ENCODE peak calls at places on chromosomes 3 and 15, in ten cellular contexts. One of them, this sample, is unnamed.

GRCh38 chr3:101803152-101803782 is 24.3 kb downstream of the NXPE3 start:
- DNase-seq in fibroblast of lung: peak
- DNase-seq in Panc1: no peak
- DNase-seq in activated naive CD8-positive, alpha-beta T cell treated with anti-CD3 and anti-CD28 coated beads, Interleukin-2, amount 50 U/mL, for 24 hours: peak
- DNase-seq in NT2/D1: peak
- DNase-seq in germinal center: peak
- DNase-seq in lower lobe of right lung: no peak
- DNase-seq in IMR-90: peak
- DNase-seq in EL: peak
- DNase-seq in NCI-H345: peak
- DNase-seq in this sample: no peak

GRCh38 chr15:80246425-80246894 is 5.6 kb downstream of the CTXND1 start:
- DNase-seq in fibroblast of lung: no peak
- DNase-seq in Panc1: no peak
- DNase-seq in activated naive CD8-positive, alpha-beta T cell treated with anti-CD3 and anti-CD28 coated beads, Interleukin-2, amount 50 U/mL, for 24 hours: no peak
- DNase-seq in NT2/D1: no peak
- DNase-seq in germinal center: no peak
- DNase-seq in lower lobe of right lung: no peak
- DNase-seq in IMR-90: peak
- DNase-seq in EL: no peak
- DNase-seq in NCI-H345: no peak
- DNase-seq in this sample: no peak

GRCh38 chr3:188656196-188656982 is 502.4 kb downstream of the LPP start:
- DNase-seq in fibroblast of lung: peak
- DNase-seq in Panc1: no peak
- DNase-seq in activated naive CD8-positive, alpha-beta T cell treated with anti-CD3 and anti-CD28 coated beads, Interleukin-2, amount 50 U/mL, for 24 hours: no peak
- DNase-seq in NT2/D1: no peak
- DNase-seq in germinal center: no peak
- DNase-seq in lower lobe of right lung: no peak
- DNase-seq in IMR-90: peak
- DNase-seq in EL: peak
- DNase-seq in NCI-H345: no peak
- DNase-seq in this sample: no peak

GRCh38 chr15:57562220-57562769 is 29.4 kb upstream of the MYZAP start:
- DNase-seq in fibroblast of lung: no peak
- DNase-seq in Panc1: no peak
- DNase-seq in activated naive CD8-positive, alpha-beta T cell treated with anti-CD3 and anti-CD28 coated beads, Interleukin-2, amount 50 U/mL, for 24 hours: no peak
- DNase-seq in NT2/D1: no peak
- DNase-seq in germinal center: no peak
- DNase-seq in lower lobe of right lung: no peak
- DNase-seq in IMR-90: no peak
- DNase-seq in EL: no peak
- DNase-seq in NCI-H345: no peak
- DNase-seq in this sample: no peak

GRCh38 chr3:38124324-38125122 is 12.4 kb downstream of the ACAA1 start:
- DNase-seq in fibroblast of lung: no peak
- DNase-seq in Panc1: no peak
- DNase-seq in activated naive CD8-positive, alpha-beta T cell treated with anti-CD3 and anti-CD28 coated beads, Interleukin-2, amount 50 U/mL, for 24 hours: no peak
- DNase-seq in NT2/D1: no peak
- DNase-seq in germinal center: no peak
- DNase-seq in lower lobe of right lung: no peak
- DNase-seq in IMR-90: no peak
- DNase-seq in EL: no peak
- DNase-seq in NCI-H345: no peak
- DNase-seq in this sample: no peak

GRCh38 chr3:30625541-30626438 is 19.4 kb downstream of the TGFBR2 start:
- DNase-seq in fibroblast of lung: peak
- DNase-seq in Panc1: no peak
- DNase-seq in activated naive CD8-positive, alpha-beta T cell treated with anti-CD3 and anti-CD28 coated beads, Interleukin-2, amount 50 U/mL, for 24 hours: no peak
- DNase-seq in NT2/D1: no peak
- DNase-seq in germinal center: no peak
- DNase-seq in lower lobe of right lung: no peak
- DNase-seq in IMR-90: peak
- DNase-seq in EL: peak
- DNase-seq in NCI-H345: no peak
- DNase-seq in this sample: no peak

GRCh38 chr3:134802428-134803050 is 7.5 kb downstream of the EPHB1 start:
- DNase-seq in fibroblast of lung: no peak
- DNase-seq in Panc1: no peak
- DNase-seq in activated naive CD8-positive, alpha-beta T cell treated with anti-CD3 and anti-CD28 coated beads, Interleukin-2, amount 50 U/mL, for 24 hours: no peak
- DNase-seq in NT2/D1: no peak
- DNase-seq in germinal center: no peak
- DNase-seq in lower lobe of right lung: no peak
- DNase-seq in IMR-90: no peak
- DNase-seq in EL: no peak
- DNase-seq in NCI-H345: no peak
- DNase-seq in this sample: no peak

GRCh38 chr3:143850877-143851276 is 2.6 kb upstream of the SLC9A9 start:
- DNase-seq in fibroblast of lung: peak
- DNase-seq in Panc1: no peak
- DNase-seq in activated naive CD8-positive, alpha-beta T cell treated with anti-CD3 and anti-CD28 coated beads, Interleukin-2, amount 50 U/mL, for 24 hours: no peak
- DNase-seq in NT2/D1: no peak
- DNase-seq in germinal center: no peak
- DNase-seq in lower lobe of right lung: no peak
- DNase-seq in IMR-90: no peak
- DNase-seq in EL: no peak
- DNase-seq in NCI-H345: no peak
- DNase-seq in this sample: no peak

GRCh38 chr3:157618075-157618760 is 115.0 kb upstream of the VEPH1 start:
- DNase-seq in fibroblast of lung: peak
- DNase-seq in Panc1: peak
- DNase-seq in activated naive CD8-positive, alpha-beta T cell treated with anti-CD3 and anti-CD28 coated beads, Interleukin-2, amount 50 U/mL, for 24 hours: no peak
- DNase-seq in NT2/D1: peak
- DNase-seq in germinal center: peak
- DNase-seq in lower lobe of right lung: no peak
- DNase-seq in IMR-90: peak
- DNase-seq in EL: peak
- DNase-seq in NCI-H345: peak
- DNase-seq in this sample: peak

GRCh38 chr3:141605883-141606282 is 119.1 kb downstream of the RASA2 start:
- DNase-seq in fibroblast of lung: no peak
- DNase-seq in Panc1: no peak
- DNase-seq in activated naive CD8-positive, alpha-beta T cell treated with anti-CD3 and anti-CD28 coated beads, Interleukin-2, amount 50 U/mL, for 24 hours: no peak
- DNase-seq in NT2/D1: no peak
- DNase-seq in germinal center: no peak
- DNase-seq in lower lobe of right lung: no peak
- DNase-seq in IMR-90: peak
- DNase-seq in EL: no peak
- DNase-seq in NCI-H345: no peak
- DNase-seq in this sample: no peak

GRCh38 chr3:124133366-124133940 is 141.5 kb upstream of the ROPN1 start:
- DNase-seq in fibroblast of lung: no peak
- DNase-seq in Panc1: no peak
- DNase-seq in activated naive CD8-positive, alpha-beta T cell treated with anti-CD3 and anti-CD28 coated beads, Interleukin-2, amount 50 U/mL, for 24 hours: no peak
- DNase-seq in NT2/D1: no peak
- DNase-seq in germinal center: no peak
- DNase-seq in lower lobe of right lung: no peak
- DNase-seq in IMR-90: no peak
- DNase-seq in EL: no peak
- DNase-seq in NCI-H345: no peak
- DNase-seq in this sample: no peak

GRCh38 chr15:70856884-70857546 is 3.1 kb upstream of the LARP6 start:
- DNase-seq in fibroblast of lung: peak
- DNase-seq in Panc1: peak
- DNase-seq in activated naive CD8-positive, alpha-beta T cell treated with anti-CD3 and anti-CD28 coated beads, Interleukin-2, amount 50 U/mL, for 24 hours: no peak
- DNase-seq in NT2/D1: no peak
- DNase-seq in germinal center: no peak
- DNase-seq in lower lobe of right lung: no peak
- DNase-seq in IMR-90: peak
- DNase-seq in EL: peak
- DNase-seq in NCI-H345: no peak
- DNase-seq in this sample: no peak

GRCh38 chr15:80778964-80779657 is at the start of gene CEMIP:
- DNase-seq in fibroblast of lung: peak
- DNase-seq in Panc1: no peak
- DNase-seq in activated naive CD8-positive, alpha-beta T cell treated with anti-CD3 and anti-CD28 coated beads, Interleukin-2, amount 50 U/mL, for 24 hours: peak
- DNase-seq in NT2/D1: peak
- DNase-seq in germinal center: peak
- DNase-seq in lower lobe of right lung: peak
- DNase-seq in IMR-90: peak
- DNase-seq in EL: peak
- DNase-seq in NCI-H345: peak
- DNase-seq in this sample: no peak

GRCh38 chr3:152717252-152717651 is 117.7 kb upstream of the P2RY1 start:
- DNase-seq in fibroblast of lung: no peak
- DNase-seq in Panc1: no peak
- DNase-seq in activated naive CD8-positive, alpha-beta T cell treated with anti-CD3 and anti-CD28 coated beads, Interleukin-2, amount 50 U/mL, for 24 hours: no peak
- DNase-seq in NT2/D1: no peak
- DNase-seq in germinal center: no peak
- DNase-seq in lower lobe of right lung: no peak
- DNase-seq in IMR-90: no peak
- DNase-seq in EL: no peak
- DNase-seq in NCI-H345: no peak
- DNase-seq in this sample: no peak

GRCh38 chr3:158911586-158911985 is 109.7 kb downstream of the MFSD1 start:
- DNase-seq in fibroblast of lung: no peak
- DNase-seq in Panc1: no peak
- DNase-seq in activated naive CD8-positive, alpha-beta T cell treated with anti-CD3 and anti-CD28 coated beads, Interleukin-2, amount 50 U/mL, for 24 hours: no peak
- DNase-seq in NT2/D1: no peak
- DNase-seq in germinal center: no peak
- DNase-seq in lower lobe of right lung: no peak
- DNase-seq in IMR-90: no peak
- DNase-seq in EL: no peak
- DNase-seq in NCI-H345: peak
- DNase-seq in this sample: no peak

GRCh38 chr15:42037650-42038049 is 16.8 kb upstream of the PLA2G4E start:
- DNase-seq in fibroblast of lung: no peak
- DNase-seq in Panc1: no peak
- DNase-seq in activated naive CD8-positive, alpha-beta T cell treated with anti-CD3 and anti-CD28 coated beads, Interleukin-2, amount 50 U/mL, for 24 hours: no peak
- DNase-seq in NT2/D1: no peak
- DNase-seq in germinal center: no peak
- DNase-seq in lower lobe of right lung: peak
- DNase-seq in IMR-90: no peak
- DNase-seq in EL: no peak
- DNase-seq in NCI-H345: peak
- DNase-seq in this sample: no peak

GRCh38 chr15:41116116-41116871 is at the start of gene INO80:
- DNase-seq in fibroblast of lung: peak
- DNase-seq in Panc1: peak
- DNase-seq in activated naive CD8-positive, alpha-beta T cell treated with anti-CD3 and anti-CD28 coated beads, Interleukin-2, amount 50 U/mL, for 24 hours: peak
- DNase-seq in NT2/D1: peak
- DNase-seq in germinal center: peak
- DNase-seq in lower lobe of right lung: peak
- DNase-seq in IMR-90: peak
- DNase-seq in EL: peak
- DNase-seq in NCI-H345: peak
- DNase-seq in this sample: peak

GRCh38 chr3:159782724-159783421 is 205.8 kb upstream of the IL12A start:
- DNase-seq in fibroblast of lung: no peak
- DNase-seq in Panc1: no peak
- DNase-seq in activated naive CD8-positive, alpha-beta T cell treated with anti-CD3 and anti-CD28 coated beads, Interleukin-2, amount 50 U/mL, for 24 hours: no peak
- DNase-seq in NT2/D1: no peak
- DNase-seq in germinal center: no peak
- DNase-seq in lower lobe of right lung: no peak
- DNase-seq in IMR-90: no peak
- DNase-seq in EL: no peak
- DNase-seq in NCI-H345: peak
- DNase-seq in this sample: no peak

GRCh38 chr3:32423534-32423933 is 31.9 kb downstream of the CMTM7 start:
- DNase-seq in fibroblast of lung: no peak
- DNase-seq in Panc1: no peak
- DNase-seq in activated naive CD8-positive, alpha-beta T cell treated with anti-CD3 and anti-CD28 coated beads, Interleukin-2, amount 50 U/mL, for 24 hours: no peak
- DNase-seq in NT2/D1: no peak
- DNase-seq in germinal center: peak
- DNase-seq in lower lobe of right lung: no peak
- DNase-seq in IMR-90: no peak
- DNase-seq in EL: no peak
- DNase-seq in NCI-H345: no peak
- DNase-seq in this sample: no peak

GRCh38 chr15:98654790-98655360 is 6.5 kb downstream of the IGF1R start:
- DNase-seq in fibroblast of lung: no peak
- DNase-seq in Panc1: no peak
- DNase-seq in activated naive CD8-positive, alpha-beta T cell treated with anti-CD3 and anti-CD28 coated beads, Interleukin-2, amount 50 U/mL, for 24 hours: no peak
- DNase-seq in NT2/D1: no peak
- DNase-seq in germinal center: no peak
- DNase-seq in lower lobe of right lung: no peak
- DNase-seq in IMR-90: no peak
- DNase-seq in EL: no peak
- DNase-seq in NCI-H345: no peak
- DNase-seq in this sample: no peak

GRCh38 chr15:82173108-82173507 is 89.4 kb downstream of the EFL1 start:
- DNase-seq in fibroblast of lung: no peak
- DNase-seq in Panc1: no peak
- DNase-seq in activated naive CD8-positive, alpha-beta T cell treated with anti-CD3 and anti-CD28 coated beads, Interleukin-2, amount 50 U/mL, for 24 hours: no peak
- DNase-seq in NT2/D1: no peak
- DNase-seq in germinal center: no peak
- DNase-seq in lower lobe of right lung: no peak
- DNase-seq in IMR-90: no peak
- DNase-seq in EL: no peak
- DNase-seq in NCI-H345: no peak
- DNase-seq in this sample: no peak

GRCh38 chr15:57550640-57551039 is 41.1 kb upstream of the MYZAP start:
- DNase-seq in fibroblast of lung: no peak
- DNase-seq in Panc1: no peak
- DNase-seq in activated naive CD8-positive, alpha-beta T cell treated with anti-CD3 and anti-CD28 coated beads, Interleukin-2, amount 50 U/mL, for 24 hours: no peak
- DNase-seq in NT2/D1: no peak
- DNase-seq in germinal center: no peak
- DNase-seq in lower lobe of right lung: peak
- DNase-seq in IMR-90: no peak
- DNase-seq in EL: no peak
- DNase-seq in NCI-H345: no peak
- DNase-seq in this sample: no peak

GRCh38 chr15:70347766-70348558 is 250.2 kb upstream of the TLE3 start:
- DNase-seq in fibroblast of lung: no peak
- DNase-seq in Panc1: no peak
- DNase-seq in activated naive CD8-positive, alpha-beta T cell treated with anti-CD3 and anti-CD28 coated beads, Interleukin-2, amount 50 U/mL, for 24 hours: no peak
- DNase-seq in NT2/D1: no peak
- DNase-seq in germinal center: no peak
- DNase-seq in lower lobe of right lung: no peak
- DNase-seq in IMR-90: no peak
- DNase-seq in EL: no peak
- DNase-seq in NCI-H345: peak
- DNase-seq in this sample: no peak

GRCh38 chr15:40137011-40137906 is 23.6 kb upstream of the BUB1B start:
- DNase-seq in fibroblast of lung: no peak
- DNase-seq in Panc1: no peak
- DNase-seq in activated naive CD8-positive, alpha-beta T cell treated with anti-CD3 and anti-CD28 coated beads, Interleukin-2, amount 50 U/mL, for 24 hours: no peak
- DNase-seq in NT2/D1: no peak
- DNase-seq in germinal center: no peak
- DNase-seq in lower lobe of right lung: no peak
- DNase-seq in IMR-90: no peak
- DNase-seq in EL: no peak
- DNase-seq in NCI-H345: no peak
- DNase-seq in this sample: no peak

GRCh38 chr3:188233320-188233719 is 79.4 kb downstream of the LPP start:
- DNase-seq in fibroblast of lung: peak
- DNase-seq in Panc1: no peak
- DNase-seq in activated naive CD8-positive, alpha-beta T cell treated with anti-CD3 and anti-CD28 coated beads, Interleukin-2, amount 50 U/mL, for 24 hours: no peak
- DNase-seq in NT2/D1: no peak
- DNase-seq in germinal center: no peak
- DNase-seq in lower lobe of right lung: no peak
- DNase-seq in IMR-90: peak
- DNase-seq in EL: peak
- DNase-seq in NCI-H345: no peak
- DNase-seq in this sample: no peak

GRCh38 chr3:15728766-15729165 is 69.0 kb downstream of the ANKRD28 start:
- DNase-seq in fibroblast of lung: peak
- DNase-seq in Panc1: no peak
- DNase-seq in activated naive CD8-positive, alpha-beta T cell treated with anti-CD3 and anti-CD28 coated beads, Interleukin-2, amount 50 U/mL, for 24 hours: no peak
- DNase-seq in NT2/D1: no peak
- DNase-seq in germinal center: no peak
- DNase-seq in lower lobe of right lung: no peak
- DNase-seq in IMR-90: no peak
- DNase-seq in EL: no peak
- DNase-seq in NCI-H345: no peak
- DNase-seq in this sample: no peak

GRCh38 chr15:60590935-60591490 is 112.1 kb upstream of the ICE2 start:
- DNase-seq in fibroblast of lung: peak
- DNase-seq in Panc1: no peak
- DNase-seq in activated naive CD8-positive, alpha-beta T cell treated with anti-CD3 and anti-CD28 coated beads, Interleukin-2, amount 50 U/mL, for 24 hours: peak
- DNase-seq in NT2/D1: no peak
- DNase-seq in germinal center: peak
- DNase-seq in lower lobe of right lung: peak
- DNase-seq in IMR-90: peak
- DNase-seq in EL: peak
- DNase-seq in NCI-H345: no peak
- DNase-seq in this sample: no peak

GRCh38 chr3:153242900-153243299 is 80.9 kb downstream of the RAP2B start:
- DNase-seq in fibroblast of lung: peak
- DNase-seq in Panc1: no peak
- DNase-seq in activated naive CD8-positive, alpha-beta T cell treated with anti-CD3 and anti-CD28 coated beads, Interleukin-2, amount 50 U/mL, for 24 hours: no peak
- DNase-seq in NT2/D1: no peak
- DNase-seq in germinal center: no peak
- DNase-seq in lower lobe of right lung: no peak
- DNase-seq in IMR-90: no peak
- DNase-seq in EL: no peak
- DNase-seq in NCI-H345: no peak
- DNase-seq in this sample: no peak

This sample was measured in iPS DF 19.7.